ENCODE peak calls at places on chromosomes 2 and 18, in six cellular contexts. H, L, N, A, X and V are unnamed samples. For H3K27me3, the result is how much of the 10 kb centered on the place peaks cover.

GRCh38 chr2:33322099-33322498 is 154.3 kb upstream of the RASGRP3 start:
- DNase-seq in L (no peak), A (no peak), N (no peak), X (no peak), H (no peak), V (no peak)

GRCh38 chr2:238334885-238335284 is 14.6 kb downstream of the TRAF3IP1 start:
- DNase-seq in H (no peak), L (no peak), X (no peak), A (no peak), N (no peak), V (no peak)

GRCh38 chr2:158034198-158034831 is 67.4 kb upstream of the UPP2 start:
- DNase-seq in A (no peak), X (no peak), H (peak), L (no peak), N (no peak), V (no peak)

GRCh38 chr2:236663267-236663666 is 93.6 kb downstream of the ACKR3 start:
- DNase-seq in L (no peak), X (no peak), H (no peak), A (peak), N (peak), V (no peak)

GRCh38 chr2:138829326-138829725 is 49.1 kb upstream of the NXPH2 start:
- DNase-seq in N (no peak), H (peak), A (no peak), L (no peak), X (peak), V (no peak)

GRCh38 chr2:101205521-101205998 is 47.1 kb upstream of the CNOT11 start:
- DNase-seq in X (peak), N (peak), L (no peak), H (peak), A (peak), V (no peak)

GRCh38 chr2:9809448-9810088 is 33.7 kb upstream of the TAF1B start:
- DNase-seq in X (no peak), L (no peak), H (no peak), A (no peak), N (no peak), V (no peak)

GRCh38 chr18:21179590-21180220 is 62.3 kb upstream of the GREB1L start:
- DNase-seq in A (no peak), H (peak), X (no peak), N (no peak), L (no peak), V (no peak)

GRCh38 chr2:124165698-124166097 is 140.6 kb downstream of the CNTNAP5 start:
- DNase-seq in H (no peak), L (no peak), N (no peak), A (no peak), X (no peak), V (no peak)

GRCh38 chr2:170462433-170463205 is 252.5 kb upstream of the SP5 start:
- DNase-seq in L (no peak), X (no peak), N (no peak), H (no peak), A (no peak), V (no peak)

GRCh38 chr2:206974556-206974955 is 35.2 kb downstream of the CPO start:
- DNase-seq in A (no peak), H (no peak), L (no peak), X (no peak), N (no peak), V (no peak)

GRCh38 chr2:32632089-32632488 is 4.2 kb downstream of the TTC27 start:
- DNase-seq in H (peak), X (no peak), A (no peak), N (no peak), L (no peak), V (no peak)

GRCh38 chr2:220192994-220193753 is 565.7 kb downstream of the SLC4A3 start:
- DNase-seq in X (no peak), N (no peak), H (peak), A (no peak), L (no peak), V (no peak)

GRCh38 chr2:174699993-174700766 is 64.1 kb downstream of the CHRNA1 start:
- DNase-seq in L (no peak), N (no peak), X (no peak), A (no peak), H (peak), V (no peak)

GRCh38 chr2:27291865-27292264 is 9.6 kb downstream of the TRIM54 start:
- DNase-seq in A (peak), H (peak), L (no peak), X (no peak), N (no peak), V (no peak)

GRCh38 chr2:117832905-117833613 is 18.6 kb downstream of the DDX18 start:
- DNase-seq in L (no peak), N (no peak), X (no peak), A (no peak), H (peak), V (no peak)

GRCh38 chr2:98637401-98638144 is 29.2 kb downstream of the UNC50 start:
- DNase-seq in X (no peak), H (no peak), N (no peak), A (no peak), L (no peak), V (no peak)

GRCh38 chr2:102142829-102143449 is 393 bp downstream of the IL1R1 start:
- DNase-seq in L (no peak), H (peak), A (peak), X (no peak), N (no peak), V (no peak)

GRCh38 chr2:204228169-204228940 is 291.8 kb downstream of the ICOS start:
- DNase-seq in L (no peak), X (no peak), A (no peak), H (no peak), N (no peak), V (no peak)

GRCh38 chr2:30421551-30422436 is 25.3 kb upstream of the LCLAT1 start:
- DNase-seq in A (no peak), H (peak), X (no peak), N (no peak), L (no peak), V (peak)

GRCh38 chr2:6103949-6104348 is 411.8 kb downstream of the SOX11 start:
- DNase-seq in A (no peak), L (no peak), H (no peak), N (no peak), X (no peak), V (no peak)

GRCh38 chr2:239949079-239949478 is 76.1 kb downstream of the NDUFA10 start:
- DNase-seq in N (no peak), A (no peak), L (peak), H (no peak), X (peak), V (no peak)

GRCh38 chr18:47595816-47596501 is 334.5 kb downstream of the SMAD2 start:
- DNase-seq in X (no peak), A (no peak), L (no peak), H (no peak), N (no peak), V (no peak)

GRCh38 chr2:2527162-2527561 is 196.1 kb upstream of the MYT1L start:
- DNase-seq in L (no peak), H (no peak), N (no peak), X (no peak), A (no peak), V (no peak)

GRCh38 chr2:216596986-216597509 is 36.2 kb upstream of the IGFBP2 start:
- DNase-seq in X (no peak), L (no peak), H (peak), N (no peak), A (no peak), V (no peak)

GRCh38 chr2:50831666-50832065 is 200.3 kb downstream of the NRXN1 start:
- DNase-seq in L (no peak), A (no peak), N (no peak), H (no peak), X (no peak), V (no peak)

GRCh38 chr2:101152195-101153076 is 1.3 kb upstream of the TBC1D8 start:
- DNase-seq in A (peak), L (peak), X (no peak), H (peak), N (no peak), V (peak)

GRCh38 chr2:190780594-190780993 is 100.0 kb upstream of the GLS start:
- DNase-seq in X (no peak), A (no peak), N (no peak), H (no peak), L (no peak), V (no peak)

GRCh38 chr2:153416071-153416470 is 62.5 kb downstream of the RPRM start:
- DNase-seq in N (no peak), L (no peak), A (no peak), H (peak), X (no peak), V (no peak)

GRCh38 chr2:142868281-142868762 is 9.1 kb upstream of the KYNU start:
- DNase-seq in N (peak), A (peak), H (peak), X (peak), L (peak), V (no peak)

GRCh38 chr18:62497171-62497783 is 25.5 kb upstream of the ZCCHC2 start:
- DNase-seq in A (no peak), L (no peak), N (no peak), H (no peak), X (no peak), V (no peak)

GRCh38 chr18:59268722-59269562 is 4.3 kb downstream of the RAX start:
- DNase-seq in N (no peak), X (peak), L (peak), A (no peak), H (no peak), V (no peak)

GRCh38 chr2:41870948-41871522 is 176.8 kb upstream of the PKDCC start:
- DNase-seq in N (no peak), H (no peak), L (no peak), X (no peak), A (peak), V (no peak)
- TF ChIP-seq CTCF in N (peak), H (peak), L (no peak), X (peak), A (no peak), V (peak)

DNA sequence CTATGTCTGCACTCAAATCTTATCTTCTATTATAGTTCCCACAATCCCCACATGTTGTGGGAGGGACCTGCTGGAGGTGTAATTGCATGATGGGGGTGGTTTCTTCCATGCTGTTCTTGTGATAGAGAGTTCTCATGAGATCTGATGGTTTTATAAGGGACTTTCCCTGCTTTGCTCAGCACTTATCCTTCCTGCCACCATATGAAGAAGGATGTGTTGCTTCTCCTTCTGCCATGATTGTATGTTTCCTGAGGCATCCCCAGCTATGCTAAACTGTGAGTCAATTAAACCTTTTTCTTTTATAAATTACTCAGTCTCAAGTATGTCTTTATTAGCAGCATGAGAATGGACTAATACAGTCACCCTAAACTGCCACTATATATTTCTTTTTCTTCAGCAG is 79.1 kb downstream of the SH3YL1 start:
- DNase-seq in A (no peak), N (no peak), X (no peak), L (no peak), H (no peak), V (no peak)
- H3K27me3 ChIP-seq in A (under half), N (under half), X (under half), L (under half), H (under half), V (under half)

DNA sequence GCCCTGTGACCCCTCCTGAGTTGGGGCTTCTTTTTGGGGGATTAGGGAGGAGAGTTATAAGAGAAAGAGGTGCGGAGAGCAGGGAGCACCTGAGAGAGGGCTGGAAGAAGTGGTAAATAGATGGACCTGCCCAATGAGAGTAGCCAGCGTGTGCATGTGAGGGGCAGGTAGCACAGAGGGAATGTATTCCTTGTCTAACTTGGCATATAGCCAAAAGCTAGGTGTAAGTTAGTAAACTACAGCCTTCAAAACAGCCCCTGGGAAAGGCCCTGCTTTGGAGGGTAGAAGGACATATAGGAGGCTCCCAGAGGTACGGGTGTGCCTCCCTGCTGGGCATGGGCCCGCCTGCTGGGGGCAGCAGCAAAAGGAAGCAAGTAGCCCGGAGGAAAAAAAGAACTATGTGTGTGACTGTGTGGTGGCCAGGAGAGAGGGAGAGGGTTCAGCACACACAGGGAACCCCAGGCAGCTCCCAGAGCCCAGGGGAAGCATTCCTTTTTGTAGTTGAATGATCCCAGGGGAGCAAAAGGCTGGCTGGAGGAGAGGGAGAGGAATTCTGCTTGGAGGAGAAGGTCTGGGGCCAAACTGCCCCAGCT is 48.0 kb downstream of the TCF7L1 start:
- DNase-seq in X (no peak), N (no peak), H (no peak), A (no peak), L (no peak), V (no peak)
- TF ChIP-seq CTCF in X (no peak), N (no peak), H (peak), A (no peak), L (peak), V (no peak)

GRCh38 chr2:144407262-144407661 is 112.7 kb downstream of the ZEB2 start:
- DNase-seq in N (no peak), L (no peak), H (no peak), A (no peak), X (no peak), V (no peak)
- H3K27me3 ChIP-seq in N (under half), L (under half), H (under half), A (under half), X (under half), V (under half)

GRCh38 chr2:106572541-106573148 is 85.5 kb downstream of the CD8B2 start:
- DNase-seq in A (no peak), H (no peak), L (no peak), X (no peak), N (no peak), V (no peak)
- TF ChIP-seq CTCF in A (peak), H (peak), L (peak), X (peak), N (peak), V (peak)

DNA sequence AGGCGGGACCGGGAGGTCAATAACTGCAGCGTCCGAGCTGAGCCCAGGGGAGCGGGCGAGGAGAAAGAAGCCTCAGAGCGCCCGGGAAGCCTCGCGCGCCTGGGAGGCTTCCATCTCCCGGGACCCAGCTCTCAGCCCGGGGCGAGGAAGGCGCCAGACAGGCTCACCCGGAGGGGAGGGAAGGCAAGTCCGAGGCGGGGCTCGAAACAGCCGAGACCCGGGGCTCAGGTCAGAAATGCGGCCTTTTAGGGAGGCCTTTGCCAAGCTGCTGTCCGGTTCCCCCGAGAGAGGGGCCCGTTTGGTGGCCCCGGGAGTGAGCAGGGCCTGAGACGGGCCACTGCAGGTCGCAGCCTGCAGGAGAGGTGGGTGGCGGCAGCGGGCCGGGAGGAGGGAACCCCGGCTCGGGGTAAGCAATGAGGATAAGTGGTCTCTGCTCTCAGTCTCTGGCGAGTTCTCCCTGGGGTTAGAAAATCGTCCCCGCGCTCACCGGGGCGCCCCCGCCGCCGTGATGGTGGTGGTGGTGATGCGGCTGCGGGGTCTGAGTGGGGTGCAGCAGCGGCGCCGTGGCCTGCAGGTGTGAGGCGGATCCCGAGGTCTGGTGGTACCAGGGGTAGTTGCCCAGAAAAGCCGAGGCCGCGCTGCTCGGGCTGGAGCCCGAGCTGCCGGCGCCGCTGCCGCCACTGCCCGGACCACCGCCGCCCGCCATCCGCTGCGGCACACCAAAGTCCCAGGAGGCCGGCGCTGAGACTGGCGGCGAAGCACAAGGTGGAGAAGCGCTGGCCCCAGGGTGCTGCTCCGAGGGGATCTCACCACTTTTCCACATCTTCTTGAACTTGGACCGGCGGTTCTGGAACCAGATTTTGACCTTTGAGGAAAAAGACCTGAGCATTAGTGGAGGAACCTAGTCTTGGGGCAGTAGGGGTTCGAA is 2.4 kb downstream of the DLX2 start:
- DNase-seq in X (no peak), H (no peak), A (no peak), L (no peak), N (no peak), V (no peak)
- H3K27me3 ChIP-seq in X (half or more), H (under half), A (half or more), L (half or more), N (half or more), V (under half)

GRCh38 chr2:72886505-72887031 is 640 bp upstream of the SPR start:
- DNase-seq in L (no peak), H (no peak), X (no peak), A (no peak), N (no peak), V (no peak)

GRCh38 chr2:72889991-72890390 is 2.8 kb downstream of the SPR start:
- DNase-seq in N (no peak), L (no peak), H (no peak), X (no peak), A (no peak), V (no peak)

GRCh38 chr2:72887032-72887835 is at the start of gene SPR:
- DNase-seq in N (peak), A (peak), X (peak), H (peak), L (peak), V (no peak)

GRCh38 chr2:72888438-72889202 is 1.4 kb downstream of the SPR start:
- DNase-seq in L (no peak), H (no peak), A (no peak), N (no peak), X (no peak), V (no peak)

DNA sequence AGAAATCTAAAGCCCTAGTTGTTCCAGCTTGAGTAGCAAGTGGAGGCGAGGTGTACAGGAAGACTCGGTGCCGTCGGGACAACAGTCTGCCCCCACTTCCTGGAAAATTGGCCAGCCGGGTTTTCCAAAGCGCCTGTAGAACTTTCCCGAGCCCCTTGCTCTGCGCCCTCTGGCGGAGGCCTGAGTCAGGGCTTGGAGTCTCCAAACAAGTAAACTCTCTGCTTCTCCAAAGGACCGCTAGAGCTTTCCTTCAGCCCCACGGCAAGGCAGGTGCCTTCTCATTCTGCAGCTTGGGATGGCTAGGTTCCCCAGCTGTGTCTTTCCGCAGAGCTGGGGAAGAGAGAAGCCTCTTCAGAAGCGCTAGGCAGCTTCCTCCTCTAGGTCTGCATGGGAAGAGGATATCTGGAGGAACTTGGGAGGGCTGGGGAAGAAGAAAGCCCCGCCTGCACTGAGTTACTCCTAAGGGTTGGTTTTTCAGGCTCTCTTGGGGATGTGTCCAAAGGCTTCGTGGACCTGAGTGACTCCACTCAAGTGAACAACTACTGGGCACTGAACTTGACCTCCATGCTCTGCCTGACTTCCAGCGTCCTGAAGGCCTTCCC is 729 bp downstream of the SPR start:
- DNase-seq in X (peak), H (peak), L (peak), A (peak), N (peak), V (no peak)
- TF ChIP-seq CTCF in X (peak), H (peak), L (peak), A (peak), N (peak), V (peak)